ENCODE peak calls at places on chromosomes 12 and 14, in nine cellular contexts. W is pancreas; R is astrocyte; X is CD4-positive, alpha-beta memory T cell; O is testis; Z is ascending aorta; I is H1; E is uterus; F is CD8-positive, alpha-beta memory T cell. V is an unnamed sample.

GRCh38 chr14:54722791-54723432 is 156.0 kb downstream of the SAMD4A start:
- DNase-seq in W (no peak), R (peak), X (no peak), O (no peak), Z (no peak), I (no peak), E (no peak), F (no peak), V (no peak)

GRCh38 chr12:29309320-29309902 is 71.6 kb downstream of the ERGIC2 start:
- DNase-seq in W (no peak), R (peak), X (no peak), O (no peak), Z (no peak), I (no peak), E (no peak), F (no peak), V (no peak)

GRCh38 chr12:39095636-39096330 is 190.4 kb upstream of the CPNE8 start:
- DNase-seq in W (no peak), R (no peak), X (no peak), O (no peak), Z (no peak), I (no peak), E (no peak), F (no peak), V (no peak)

GRCh38 chr14:23381871-23382270 is 5.0 kb downstream of the CMTM5 start:
- DNase-seq in W (no peak), R (no peak), X (no peak), O (no peak), Z (no peak), I (no peak), E (no peak), F (no peak), V (no peak)

GRCh38 chr12:68538722-68539614 is 71.7 kb upstream of the RAP1B start:
- DNase-seq in W (no peak), R (peak), X (peak), O (peak), Z (no peak), I (peak), E (peak), F (peak), V (no peak)

GRCh38 chr14:22626590-22626989 is 17.6 kb downstream of the OR6J1 start:
- DNase-seq in W (no peak), R (no peak), X (no peak), O (no peak), Z (no peak), I (no peak), E (no peak), F (no peak), V (no peak)

GRCh38 chr14:100566119-100566518 is 21.1 kb downstream of the BEGAIN start:
- DNase-seq in W (peak), R (no peak), X (no peak), O (no peak), Z (no peak), I (no peak), E (no peak), F (no peak), V (no peak)

GRCh38 chr12:59084758-59085383 is 164.6 kb upstream of the LRIG3 start:
- DNase-seq in W (no peak), R (peak), X (no peak), O (peak), Z (no peak), I (peak), E (peak), F (no peak), V (no peak)

GRCh38 chr12:18747960-18748359 is 10.0 kb downstream of the CAPZA3 start:
- DNase-seq in W (no peak), R (peak), X (no peak), O (no peak), Z (no peak), I (no peak), E (no peak), F (no peak), V (no peak)

GRCh38 chr14:102819176-102819628 is 42.0 kb downstream of the TRAF3 start:
- DNase-seq in W (no peak), R (no peak), X (peak), O (no peak), Z (no peak), I (no peak), E (no peak), F (peak), V (no peak)

GRCh38 chr12:3015356-3015755 is 56.2 kb downstream of the TEAD4 start:
- DNase-seq in W (no peak), R (no peak), X (no peak), O (no peak), Z (no peak), I (no peak), E (no peak), F (no peak), V (no peak)

GRCh38 chr12:11746024-11746771 is 96.7 kb downstream of the ETV6 start:
- DNase-seq in W (no peak), R (peak), X (no peak), O (no peak), Z (no peak), I (no peak), E (no peak), F (no peak), V (no peak)

DNA sequence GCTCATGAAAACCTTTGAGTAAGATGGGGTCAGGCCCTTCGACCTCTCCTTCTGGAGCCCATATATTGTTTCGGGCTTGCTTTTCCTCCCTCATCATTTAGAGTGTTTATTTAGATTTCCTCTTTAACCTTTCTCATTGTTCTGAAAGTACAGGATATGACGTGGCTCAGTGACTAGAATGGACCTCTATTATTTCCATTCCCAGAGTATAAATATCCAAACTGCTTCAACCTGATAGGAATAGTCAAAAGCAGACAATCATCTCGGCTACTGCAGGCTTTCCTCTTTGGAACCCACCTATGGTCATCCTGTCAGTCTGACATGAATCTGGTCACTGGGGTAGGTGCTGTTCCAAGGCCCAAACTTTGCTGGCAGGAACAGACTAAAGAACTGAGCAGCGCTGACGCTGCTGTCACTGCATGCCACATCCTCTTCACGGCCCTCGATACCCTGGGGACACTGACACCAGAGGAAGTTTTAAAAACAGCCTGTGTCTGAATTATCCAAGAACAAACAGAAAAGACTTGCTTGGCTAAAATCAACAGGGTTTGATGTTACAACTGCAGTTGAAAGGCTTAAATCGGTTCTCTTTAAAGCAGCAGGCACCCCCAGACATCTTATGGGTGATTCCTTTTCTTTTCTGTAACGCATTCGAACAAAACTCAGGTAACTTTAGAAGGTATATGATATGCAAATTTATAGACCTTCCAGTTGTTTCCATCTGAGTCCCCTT is 5.0 kb upstream of the DDX47 start:
- DNase-seq in W (no peak), R (no peak), X (peak), O (peak), Z (no peak), I (no peak), E (peak), F (peak), V (no peak)
- H3K27ac ChIP-seq in W (peak), R (peak), X (peak), O (peak), Z (peak), I (no peak), E (peak), F (peak), V (peak)

GRCh38 chr12:132909030-132909368 is 21.6 kb upstream of the CHFR start:
- DNase-seq in W (peak), R (no peak), X (no peak), O (no peak), Z (no peak), I (no peak), E (no peak), F (no peak), V (no peak)
- H3K27ac ChIP-seq in W (peak), R (peak), X (peak), O (no peak), Z (peak), I (no peak), E (peak), F (peak), V (peak)

GRCh38 chr12:51813931-51814310 is 34.6 kb downstream of the FIGNL2 start:
- DNase-seq in W (no peak), R (no peak), X (no peak), O (no peak), Z (no peak), I (no peak), E (no peak), F (no peak), V (no peak)
- H3K27ac ChIP-seq in W (no peak), R (no peak), X (no peak), O (no peak), Z (peak), I (no peak), E (peak), F (no peak), V (no peak)

DNA sequence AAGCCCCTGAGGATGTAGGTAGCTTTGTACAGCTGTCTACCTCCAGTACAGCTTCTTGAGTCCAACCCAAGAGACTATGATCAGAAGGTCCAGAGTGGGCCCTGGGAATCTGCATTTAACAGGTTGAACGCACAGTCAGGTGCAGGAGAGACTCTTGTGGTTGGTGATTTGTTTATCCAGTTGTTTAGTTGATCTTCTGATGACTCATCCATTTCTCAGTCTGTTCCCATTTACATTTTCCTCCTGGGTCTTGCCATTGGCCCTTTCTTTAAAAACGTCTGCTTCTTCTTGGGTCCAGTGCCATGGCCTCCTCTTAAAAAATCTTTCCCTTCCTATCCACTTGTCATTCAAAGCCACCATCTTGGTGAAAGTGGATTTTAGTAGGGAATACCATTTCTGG is 734.2 kb downstream of the MED13L start:
- DNase-seq in W (no peak), R (peak), X (no peak), O (no peak), Z (no peak), I (no peak), E (no peak), F (no peak), V (no peak)
- H3K27ac ChIP-seq in W (no peak), R (no peak), X (no peak), O (no peak), Z (no peak), I (no peak), E (no peak), F (no peak), V (no peak)

GRCh38 chr12:107231269-107231668 is 137.9 kb upstream of the CRY1 start:
- DNase-seq in W (no peak), R (no peak), X (no peak), O (no peak), Z (no peak), I (no peak), E (no peak), F (no peak), V (no peak)
- H3K27ac ChIP-seq in W (no peak), R (no peak), X (no peak), O (no peak), Z (no peak), I (no peak), E (no peak), F (no peak), V (no peak)

V was measured in caudate nucleus.